ENCODE peak calls at places on chromosomes 2 and 18, in nine cellular contexts. Z is HepG2, R is spleen, L is HCT116, S is IMR-90, G is ovary, X is body of pancreas, Q is A549, C is heart left ventricle. V is an unnamed sample.
A peak's percentile ranks its signal among the peaks of the same experiment; 100 is the strongest.

GRCh38 chr2:150464270-150464669 is 23.2 kb downstream of the RND3 start:
- DNase-seq in Z (no peak), R (no peak), L (no peak), S (no peak), G (no peak), X (no peak), Q (no peak), C (no peak), V (no peak)

GRCh38 chr2:181466661-181467576 is 9.7 kb downstream of the ITGA4 start:
- DNase-seq in Z (peak; percentile 32), R (peak; percentile 91), L (peak; percentile 57), S (peak; percentile 63), G (peak; percentile 67), X (peak; percentile 55), Q (peak; percentile 51), C (peak; percentile 35), V (no peak)

GRCh38 chr2:15661295-15661569 is 69.6 kb downstream of the DDX1 start:
- DNase-seq in Z (no peak), R (no peak), L (no peak), S (no peak), G (no peak), X (no peak), Q (no peak), C (no peak), V (no peak)

GRCh38 chr18:34077599-34077998 is 147.1 kb downstream of the NOL4 start:
- DNase-seq in Z (no peak), R (no peak), L (no peak), S (no peak), G (no peak), X (no peak), Q (no peak), C (no peak), V (no peak)

GRCh38 chr2:9998916-9999654 is 44.3 kb upstream of the KLF11 start:
- DNase-seq in Z (no peak), R (no peak), L (no peak), S (no peak), G (no peak), X (no peak), Q (no peak), C (no peak), V (no peak)

GRCh38 chr2:54767921-54768320 is 44.5 kb downstream of the EML6 start:
- DNase-seq in Z (no peak), R (no peak), L (no peak), S (peak; percentile 47), G (no peak), X (no peak), Q (no peak), C (no peak), V (no peak)

GRCh38 chr2:28684142-28684858 is 67.3 kb upstream of the PPP1CB start:
- DNase-seq in Z (peak; percentile 23), R (no peak), L (no peak), S (no peak), G (no peak), X (no peak), Q (no peak), C (no peak), V (no peak)

GRCh38 chr2:27647737-27648136 is 15.7 kb downstream of the SUPT7L start:
- DNase-seq in Z (no peak), R (no peak), L (no peak), S (no peak), G (no peak), X (no peak), Q (no peak), C (no peak), V (no peak)

GRCh38 chr18:58805482-58806187 is 59.0 kb upstream of the ZNF532 start:
- DNase-seq in Z (no peak), R (no peak), L (no peak), S (no peak), G (no peak), X (no peak), Q (no peak), C (no peak), V (no peak)

GRCh38 chr2:2507471-2507997 is 176.5 kb upstream of the MYT1L start:
- DNase-seq in Z (no peak), R (no peak), L (no peak), S (no peak), G (no peak), X (no peak), Q (no peak), C (no peak), V (no peak)
- H3K27ac ChIP-seq in Z (no peak overlapping the region), R (no peak overlapping the region), L (no peak overlapping the region), S (no peak overlapping the region), G (no peak overlapping the region), X (no peak overlapping the region), Q (no peak overlapping the region), C (no peak overlapping the region), V (no peak overlapping the region)

GRCh38 chr2:117644403-117644802 is 170.1 kb upstream of the DDX18 start:
- DNase-seq in Z (no peak), R (no peak), L (no peak), S (no peak), G (no peak), X (no peak), Q (no peak), C (no peak), V (no peak)

GRCh38 chr2:117646872-117647271 is 167.6 kb upstream of the DDX18 start:
- DNase-seq in Z (no peak), R (no peak), L (no peak), S (no peak), G (no peak), X (no peak), Q (no peak), C (no peak), V (no peak)
- TF ChIP-seq POLR2A in Z (no peak), R (no peak), L (no peak), S (no peak), G (no peak), X (no peak), Q (no peak), C (no peak), V (no peak)

GRCh38 chr18:76396792-76397191 is 98.2 kb downstream of the ZNF516 start:
- DNase-seq in Z (no peak), R (no peak), L (no peak), S (no peak), G (no peak), X (no peak), Q (no peak), C (no peak), V (no peak)
- H3K4me1 ChIP-seq in Z (peaks cover 9% of the 10 kb centered on the region), R (no peaks in the 10 kb centered on the region), L (no peaks in the 10 kb centered on the region), S (peaks cover 8% of the 10 kb centered on the region), G (peaks cover 16% of the 10 kb centered on the region), X (peaks cover 3% of the 10 kb centered on the region), Q (no peaks in the 10 kb centered on the region), C (peaks cover 8% of the 10 kb centered on the region), V (peaks cover 46% of the 10 kb centered on the region)

GRCh38 chr2:96618599-96619283 is 19.4 kb downstream of the KANSL3 start:
- DNase-seq in Z (no peak), R (no peak), L (no peak), S (peak; percentile 74), G (no peak), X (no peak), Q (no peak), C (no peak), V (no peak)
- H3K27ac ChIP-seq in Z (no peak overlapping the region), R (no peak overlapping the region), L (no peak overlapping the region), S (peak overlapping the region; percentile 79), G (no peak overlapping the region), X (peak overlapping the region; percentile 10), Q (peak overlapping the region; percentile 8), C (peak overlapping the region; percentile 83), V (no peak overlapping the region)